ENCODE peak calls at places on chromosomes 11 and 22, in nine cellular contexts. U, I, Y, S, N, R, B, K and P are unnamed samples.

GRCh38 chr11:74307409-74307808 is 4.0 kb downstream of the P4HA3 start:
- DNase-seq in U (no peak), I (no peak), Y (no peak), S (no peak), N (no peak), R (no peak), B (no peak), K (no peak), P (no peak)

GRCh38 chr11:67435727-67436458 is 1.6 kb downstream of the PTPRCAP start:
- DNase-seq in U (no peak), I (no peak), Y (no peak), S (no peak), N (no peak), R (no peak), B (no peak), K (no peak), P (no peak)

GRCh38 chr11:73249304-73249703 is 22.8 kb upstream of the P2RY6 start:
- DNase-seq in U (no peak), I (no peak), Y (no peak), S (no peak), N (peak), R (no peak), B (no peak), K (no peak), P (no peak)

GRCh38 chr11:126589492-126589803 is 234.0 kb downstream of the ST3GAL4 start:
- DNase-seq in U (no peak), I (no peak), Y (no peak), S (no peak), N (peak), R (no peak), B (no peak), K (no peak), P (no peak)

GRCh38 chr11:112523917-112524316 is 263.3 kb upstream of the PLET1 start:
- DNase-seq in U (no peak), I (no peak), Y (no peak), S (no peak), N (no peak), R (no peak), B (no peak), K (no peak), P (no peak)

GRCh38 chr22:40792451-40792850 is 26.7 kb downstream of the SLC25A17 start:
- DNase-seq in U (no peak), I (no peak), Y (no peak), S (no peak), N (no peak), R (no peak), B (no peak), K (no peak), P (no peak)

GRCh38 chr11:75593337-75593915 is 31.4 kb downstream of the SERPINH1 start:
- DNase-seq in U (peak), I (no peak), Y (peak), S (no peak), N (no peak), R (no peak), B (no peak), K (no peak), P (no peak)

GRCh38 chr11:66967670-66968425 is 7.3 kb upstream of the C11orf86 start:
- DNase-seq in U (no peak), I (no peak), Y (no peak), S (no peak), N (peak), R (no peak), B (no peak), K (peak), P (no peak)

GRCh38 chr11:102599642-102600261 is 25.4 kb downstream of the MMP20 start:
- DNase-seq in U (no peak), I (peak), Y (no peak), S (peak), N (peak), R (no peak), B (no peak), K (peak), P (no peak)

GRCh38 chr11:35337136-35337918 is 82.0 kb downstream of the SLC1A2 start:
- DNase-seq in U (no peak), I (peak), Y (no peak), S (peak), N (peak), R (no peak), B (no peak), K (peak), P (no peak)

GRCh38 chr11:89495951-89496350 is 4.8 kb upstream of the NOX4 start:
- DNase-seq in U (no peak), I (no peak), Y (no peak), S (no peak), N (peak), R (no peak), B (no peak), K (no peak), P (no peak)